ENCODE peak calls at places on chromosomes 5 and 9, in four cellular contexts. M is HFF-Myc, J is fibroblast of pulmonary artery, F is dorsolateral prefrontal cortex. K is an unnamed sample.

GRCh38 chr5:137192293-137192743 is 306.8 kb downstream of the SPOCK1 start:
- DNase-seq in F (peak), J (peak), M (no peak), K (peak)

GRCh38 chr5:142426129-142426641 is 101.4 kb upstream of the SPRY4 start:
- DNase-seq in M (no peak), F (peak), J (no peak), K (peak)

GRCh38 chr5:200985-201384 is 9.7 kb downstream of the LRRC14B start:
- DNase-seq in M (no peak), F (no peak), J (no peak), K (no peak)

GRCh38 chr5:154523104-154523503 is 45.1 kb upstream of the HAND1 start:
- DNase-seq in M (no peak), J (no peak), F (no peak), K (no peak)

GRCh38 chr5:157088342-157088990 is 20.4 kb downstream of the HAVCR2 start:
- DNase-seq in F (no peak), J (no peak), M (no peak), K (no peak)

GRCh38 chr9:136587145-136587943 is 41.5 kb upstream of the NOTCH1 start:
- DNase-seq in F (no peak), M (peak), J (peak), K (peak)

GRCh38 chr5:163379298-163380155 is 57.9 kb upstream of the CCNG1 start:
- DNase-seq in J (peak), M (no peak), F (no peak), K (peak)

GRCh38 chr5:32618962-32619361 is 33.6 kb downstream of the SUB1 start:
- DNase-seq in M (no peak), F (no peak), J (no peak), K (peak)

GRCh38 chr9:4393806-4394523 is 94.1 kb upstream of the GLIS3 start:
- DNase-seq in M (no peak), J (no peak), F (no peak), K (no peak)

GRCh38 chr9:16813838-16814237 is 56.6 kb downstream of the BNC2 start:
- DNase-seq in F (no peak), J (no peak), M (no peak), K (no peak)

GRCh38 chr5:145204741-145205140 is 630.4 kb downstream of the PRELID2 start:
- DNase-seq in M (no peak), F (no peak), J (peak), K (no peak)

GRCh38 chr5:157266286-157267007 is 524 bp downstream of the CYFIP2 start:
- DNase-seq in M (no peak), F (peak), J (no peak), K (no peak)

GRCh38 chr9:13758876-13759275 is 479.4 kb upstream of the MPDZ start:
- DNase-seq in J (no peak), M (no peak), F (no peak), K (no peak)

GRCh38 chr9:28064241-28064640 is 491.0 kb upstream of the C9orf72 start:
- DNase-seq in J (no peak), M (no peak), F (no peak), K (no peak)

GRCh38 chr9:35713578-35713977 is 18.4 kb downstream of the TLN1 start:
- DNase-seq in F (no peak), M (no peak), J (no peak), K (no peak)

GRCh38 chr9:35714123-35714522 is 17.9 kb downstream of the TLN1 start:
- DNase-seq in M (no peak), J (no peak), F (peak), K (no peak)

GRCh38 chr9:35711501-35712428 is 20.2 kb downstream of the TLN1 start:
- DNase-seq in F (no peak), M (no peak), J (no peak), K (no peak)

GRCh38 chr9:35714579-35715252 is 17.3 kb downstream of the TLN1 start:
- DNase-seq in F (no peak), M (no peak), J (no peak), K (no peak)

DNA sequence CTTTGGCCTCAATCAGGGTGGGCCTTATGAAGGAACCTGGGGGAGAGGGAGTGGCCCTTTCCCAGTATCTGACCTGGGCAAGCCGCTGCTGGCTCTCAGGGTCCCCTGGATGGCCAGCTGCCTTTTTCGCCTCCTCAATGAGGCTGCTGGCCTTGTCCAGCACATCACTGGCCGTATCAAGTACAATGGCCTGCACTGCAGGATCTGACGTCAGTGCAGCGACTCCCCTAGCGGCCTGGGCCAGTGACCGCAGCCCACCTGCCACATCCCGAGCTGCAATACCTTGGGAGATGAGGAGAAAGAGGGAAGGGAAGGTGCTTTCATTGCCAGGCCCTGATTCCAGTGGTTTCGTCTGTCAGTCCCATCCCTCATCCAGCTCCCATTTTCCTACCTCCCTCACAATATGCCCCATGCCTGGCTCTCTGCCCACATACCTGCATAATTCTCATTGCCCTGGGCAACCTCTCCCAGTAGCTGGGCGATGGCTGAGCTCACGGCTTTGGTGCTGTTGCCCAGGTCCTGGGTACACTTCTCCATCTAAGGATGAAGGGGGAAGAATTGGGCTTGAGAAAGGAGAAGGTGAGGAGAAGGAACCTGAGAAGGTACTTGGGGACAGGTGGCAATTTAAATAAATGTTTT is 19.1 kb downstream of the TLN1 start:
- DNase-seq in M (no peak), J (no peak), F (no peak), K (no peak)
- TF ChIP-seq CTCF in M (no peak), J (no peak), F (no peak), K (no peak)

GRCh38 chr5:113433071-113433470 is 1.7 kb downstream of the TSSK1B start:
- DNase-seq in M (no peak), F (no peak), J (no peak), K (no peak)

GRCh38 chr5:113425909-113426308 is 8.9 kb downstream of the TSSK1B start:
- DNase-seq in J (no peak), F (peak), M (no peak), K (no peak)

DNA sequence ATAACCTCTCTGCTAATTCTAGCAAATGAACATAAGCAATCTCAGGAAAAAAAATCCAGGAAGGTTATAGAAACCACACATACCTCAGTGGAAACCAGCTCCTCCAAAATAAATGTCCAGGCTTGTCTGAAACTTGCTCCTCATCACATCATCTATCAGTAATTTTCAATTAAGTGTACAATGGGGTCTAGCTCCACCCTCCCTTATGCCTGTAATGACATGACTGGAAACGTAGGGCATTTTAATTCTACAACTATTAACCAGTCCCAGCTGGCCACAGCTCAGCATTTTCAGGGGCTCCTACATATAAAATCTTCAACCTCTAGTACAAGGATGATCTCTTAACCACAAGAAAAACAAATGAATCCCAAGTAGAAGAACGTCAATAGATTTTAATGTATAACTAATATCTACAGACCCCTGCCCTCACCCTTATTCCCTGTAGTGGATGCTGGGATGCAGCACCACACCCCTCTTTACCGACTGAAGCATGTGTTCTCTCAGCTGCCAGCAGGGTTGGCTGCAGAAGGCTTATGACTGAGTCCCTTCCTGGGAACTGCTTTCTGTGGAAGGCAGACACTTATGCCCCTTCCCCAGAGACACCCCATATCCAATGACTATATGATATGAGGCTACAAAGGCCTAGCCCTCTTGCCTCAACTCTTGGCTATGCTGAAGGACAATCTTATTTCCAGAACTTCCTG is 6.8 kb downstream of the TSSK1B start:
- DNase-seq in J (no peak), M (no peak), F (no peak), K (no peak)
- TF ChIP-seq CTCF in J (no peak), M (no peak), F (no peak), K (no peak)

GRCh38 chr5:93677344-93678021 is 63.9 kb downstream of the POU5F2 start:
- DNase-seq in M (peak), F (peak), J (peak), K (peak)

GRCh38 chr5:93675458-93676450 is 65.6 kb downstream of the POU5F2 start:
- DNase-seq in J (no peak), F (no peak), M (no peak), K (no peak)

GRCh38 chr5:93676707-93677106 is 64.7 kb downstream of the POU5F2 start:
- DNase-seq in F (peak), J (peak), M (no peak), K (peak)

GRCh38 chr5:93681432-93681831 is 60.0 kb downstream of the POU5F2 start:
- DNase-seq in M (no peak), J (peak), F (no peak), K (peak)
- TF ChIP-seq CTCF in M (peak), J (peak), F (peak), K (peak)

GRCh38 chr5:94389515-94389899 is 228.9 kb downstream of the KIAA0825 start:
- DNase-seq in M (no peak), F (no peak), J (no peak), K (no peak)

GRCh38 chr5:94397508-94397907 is 220.9 kb downstream of the KIAA0825 start:
- DNase-seq in M (no peak), J (no peak), F (no peak), K (no peak)

GRCh38 chr5:94396687-94397086 is 221.7 kb downstream of the KIAA0825 start:
- DNase-seq in F (no peak), J (no peak), M (no peak), K (no peak)

GRCh38 chr5:94391996-94392395 is 226.4 kb downstream of the KIAA0825 start:
- DNase-seq in J (no peak), M (no peak), F (no peak), K (no peak)

GRCh38 chr5:94395468-94395867 is 222.9 kb downstream of the KIAA0825 start:
- DNase-seq in F (no peak), M (no peak), J (no peak), K (no peak)
- TF ChIP-seq CTCF in F (no peak), M (no peak), J (no peak), K (no peak)

GRCh38 chr5:13957032-13957645 is 12.7 kb upstream of the DNAH5 start:
- DNase-seq in J (peak), F (peak), M (peak), K (peak)
- TF ChIP-seq CTCF in J (peak), F (peak), M (peak), K (peak)

DNA sequence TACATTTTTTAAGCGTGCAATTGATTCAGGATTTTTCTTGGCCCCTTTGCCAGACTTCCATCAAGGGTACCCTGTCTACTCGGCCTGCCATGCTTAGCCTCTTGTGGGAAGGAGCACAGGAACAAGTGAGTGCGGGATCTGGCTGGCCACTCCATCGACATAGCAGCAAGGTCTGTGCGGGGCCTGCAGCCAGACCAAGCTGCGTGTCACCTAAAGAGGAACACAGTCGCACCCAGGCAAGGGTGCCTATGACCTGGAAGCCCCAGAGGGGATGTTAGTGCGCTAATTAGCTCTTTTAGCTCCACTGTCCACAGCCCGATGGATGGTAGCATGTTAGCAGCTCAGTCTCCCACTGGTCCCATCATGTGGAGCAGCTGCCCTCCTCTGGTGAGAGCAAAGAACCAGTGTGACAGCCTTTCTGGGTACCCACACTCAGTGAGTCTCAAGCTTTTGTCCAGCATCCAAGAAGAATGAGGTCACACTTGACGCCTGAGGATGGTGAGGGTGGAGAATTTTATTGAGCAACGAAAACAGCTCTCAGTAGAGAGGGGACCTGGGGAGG is 38.7 kb downstream of the FTMT start:
- DNase-seq in F (no peak), M (no peak), J (no peak), K (no peak)
- TF ChIP-seq CTCF in F (no peak), M (no peak), J (no peak), K (no peak)

DNA sequence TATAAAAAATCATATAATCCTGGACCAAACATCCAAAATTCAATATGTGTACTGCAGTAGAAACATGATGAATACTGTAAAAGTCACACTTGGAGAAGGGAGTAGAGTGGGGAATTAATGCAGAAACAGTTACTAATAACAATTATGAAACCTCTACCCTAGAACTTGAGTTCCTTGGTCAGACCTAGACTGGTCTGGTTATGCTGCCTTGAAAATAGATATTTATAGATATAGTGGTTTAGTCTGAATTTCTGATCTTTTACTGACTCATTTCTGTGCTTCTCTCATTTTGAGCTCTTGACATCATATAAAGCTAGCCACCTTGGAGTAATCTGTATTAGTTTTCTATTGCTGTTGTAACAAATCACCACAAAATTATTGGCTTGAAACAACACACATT is 808.7 kb upstream of the CDH10 start:
- DNase-seq in M (no peak), J (no peak), F (no peak), K (no peak)
- TF ChIP-seq CTCF in M (no peak), J (no peak), F (no peak), K (no peak)

GRCh38 chr9:71755869-71756268 is 12.4 kb downstream of the CEMIP2 start:
- DNase-seq in F (no peak), J (no peak), M (no peak), K (no peak)

GRCh38 chr9:71758277-71758676 is 10.0 kb downstream of the CEMIP2 start:
- DNase-seq in F (no peak), M (no peak), J (no peak), K (no peak)

GRCh38 chr9:71756753-71757152 is 11.6 kb downstream of the CEMIP2 start:
- DNase-seq in M (no peak), J (peak), F (no peak), K (no peak)

GRCh38 chr9:71760901-71761300 is 7.4 kb downstream of the CEMIP2 start:
- DNase-seq in J (no peak), F (no peak), M (no peak), K (no peak)

GRCh38 chr9:71758785-71759184 is 9.5 kb downstream of the CEMIP2 start:
- DNase-seq in M (peak), J (peak), F (no peak), K (peak)
- TF ChIP-seq CTCF in M (no peak), J (no peak), F (no peak), K (no peak)

DNA sequence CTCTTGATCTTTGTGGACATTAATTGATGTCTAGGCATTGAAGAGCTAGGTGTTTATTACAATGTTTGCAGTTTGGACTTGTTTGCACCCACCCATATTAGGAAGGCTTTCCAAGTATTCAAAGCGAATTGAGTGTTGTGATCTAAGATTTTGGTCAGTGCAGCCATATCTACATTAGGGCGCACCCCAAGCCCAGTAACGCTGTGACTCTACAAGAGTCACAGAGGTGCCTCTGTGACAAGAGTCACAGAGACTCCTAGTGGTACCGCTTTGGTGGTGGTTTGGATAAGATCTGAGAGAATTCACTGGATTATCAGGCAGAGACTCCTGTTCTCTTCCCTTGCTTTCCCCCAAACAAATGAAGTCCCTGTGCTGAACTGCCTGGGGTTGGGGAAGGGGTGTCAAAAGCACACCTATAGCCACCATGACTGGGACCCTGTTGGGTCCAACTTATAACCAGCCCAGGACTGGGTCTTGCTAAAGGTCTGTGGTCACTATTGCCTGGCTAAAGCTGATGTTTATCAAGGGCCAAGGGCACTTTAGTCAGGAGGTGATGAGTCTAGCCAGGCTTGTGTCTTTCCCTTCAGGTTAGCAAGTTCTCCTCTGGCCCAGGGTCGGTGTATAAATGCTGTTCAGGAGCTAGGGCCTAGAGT is 114.1 kb upstream of the RIOK2 start:
- DNase-seq in M (peak), F (no peak), J (peak), K (peak)
- TF ChIP-seq CTCF in M (peak), F (peak), J (peak), K (peak)

DNA sequence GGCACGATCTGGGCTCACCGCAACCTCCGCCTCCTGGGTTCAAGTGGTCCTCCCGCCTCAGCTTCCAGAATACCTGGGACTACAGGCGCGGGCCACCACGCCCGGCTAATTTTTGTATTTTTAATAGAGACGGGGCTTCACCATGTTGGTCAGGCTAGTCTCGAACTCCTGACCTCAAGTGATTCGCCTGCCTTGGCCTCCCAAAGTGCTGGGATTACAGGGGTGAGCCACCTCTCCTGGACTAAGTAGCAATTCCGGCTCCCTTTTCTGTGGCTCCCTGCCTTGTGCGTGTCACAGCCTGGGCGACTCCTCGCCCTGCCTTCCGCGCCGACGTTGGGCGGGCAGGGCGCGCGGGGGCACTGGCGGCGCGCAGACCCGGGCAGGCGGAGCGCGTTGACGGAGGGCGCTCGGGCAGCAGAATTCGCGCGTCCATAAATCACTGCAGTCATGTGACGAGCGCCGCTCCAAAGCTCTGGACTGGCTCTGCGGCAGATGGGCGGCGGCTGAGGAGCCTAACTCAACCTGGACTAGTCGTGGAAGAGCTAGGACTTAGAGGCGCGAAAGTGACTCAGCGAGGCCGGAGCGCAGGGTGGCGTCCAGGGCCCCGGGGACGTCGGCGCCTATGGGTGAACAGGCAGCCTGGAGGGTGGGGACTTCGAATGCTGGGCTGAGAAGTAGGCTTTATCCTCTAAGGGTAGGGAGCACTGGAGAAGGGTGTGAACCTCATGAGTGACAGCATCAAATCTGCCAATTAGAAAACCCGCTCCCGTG is 1.4 kb upstream of the CIZ1 start:
- DNase-seq in F (peak), M (peak), J (peak), K (peak)
- TF ChIP-seq CTCF in F (peak), M (no peak), J (no peak), K (no peak)